ENCODE peak calls at places on chromosomes 12 and 14, in four cellular contexts. U is upper lobe of left lung, X is A549, W is tibial nerve. O is an unnamed sample.

GRCh38 chr12:117587646-117588287 is 226.3 kb upstream of the NOS1 start:
- DNase-seq in W (peak), U (peak), X (peak), O (peak)

GRCh38 chr12:74641262-74641661 is 103.6 kb downstream of the ATXN7L3B start:
- DNase-seq in X (no peak), U (no peak), W (no peak), O (no peak)

GRCh38 chr14:99132821-99133562 is 139.0 kb downstream of the BCL11B start:
- DNase-seq in W (peak), U (no peak), X (no peak), O (no peak)

GRCh38 chr12:62744551-62744950 is 190.4 kb downstream of the PPM1H start:
- DNase-seq in W (no peak), X (no peak), U (peak), O (no peak)

GRCh38 chr14:75851574-75851866 is 130.3 kb downstream of the TGFB3 start:
- DNase-seq in W (no peak), X (no peak), U (no peak), O (no peak)

GRCh38 chr12:6613776-6614512 is 6.8 kb upstream of the CHD4 start:
- DNase-seq in U (peak), W (peak), X (peak), O (peak)

GRCh38 chr14:45491914-45492313 is 238.9 kb upstream of the MIS18BP1 start:
- DNase-seq in U (no peak), W (no peak), X (no peak), O (no peak)

GRCh38 chr12:66708704-66709443 is 30.0 kb upstream of the GRIP1 start:
- DNase-seq in W (no peak), U (no peak), X (no peak), O (no peak)

GRCh38 chr12:89383235-89384049 is 31.1 kb upstream of the DUSP6 start:
- DNase-seq in U (no peak), X (no peak), W (peak), O (peak)

GRCh38 chr12:103657331-103657730 is 70.3 kb downstream of the STAB2 start:
- DNase-seq in U (no peak), X (no peak), W (no peak), O (no peak)

GRCh38 chr12:112907415-112908157 is 824 bp downstream of the OAS1 start:
- DNase-seq in U (peak), X (no peak), W (no peak), O (peak)

GRCh38 chr14:36217732-36218131 is 41.2 kb upstream of the PTCSC3 start:
- DNase-seq in U (peak), W (no peak), X (no peak), O (no peak)

GRCh38 chr12:88516811-88517210 is 63.5 kb downstream of the KITLG start:
- DNase-seq in U (no peak), X (no peak), W (no peak), O (no peak)

GRCh38 chr14:102540310-102541028 is 30.9 kb upstream of the ANKRD9 start:
- DNase-seq in X (no peak), U (no peak), W (no peak), O (no peak)

GRCh38 chr12:124459852-124460645 is 107.4 kb downstream of the NCOR2 start:
- DNase-seq in X (no peak), U (no peak), W (no peak), O (no peak)

GRCh38 chr14:53376064-53376463 is 222.9 kb upstream of the DDHD1 start:
- DNase-seq in W (no peak), X (no peak), U (no peak), O (no peak)

GRCh38 chr12:109247831-109248654 is 61.0 kb downstream of the FOXN4 start:
- DNase-seq in U (no peak), W (no peak), X (no peak), O (peak)

GRCh38 chr14:68336165-68336564 is 456.7 kb downstream of the ZFP36L1 start:
- DNase-seq in U (no peak), X (no peak), W (no peak), O (no peak)

GRCh38 chr12:6724409-6724797 is 557 bp downstream of the COPS7A start:
- DNase-seq in U (peak), X (no peak), W (no peak), O (peak)

GRCh38 chr12:6826734-6827436 is 1.3 kb upstream of the P3H3 start:
- DNase-seq in W (no peak), U (no peak), X (no peak), O (no peak)

GRCh38 chr12:88418856-88419497 is 161.3 kb downstream of the KITLG start:
- DNase-seq in U (no peak), X (no peak), W (no peak), O (no peak)

GRCh38 chr14:76564471-76565119 is 188.7 kb downstream of the ESRRB start:
- DNase-seq in W (no peak), U (no peak), X (peak), O (no peak)

GRCh38 chr12:124940393-124941169 is 26.1 kb upstream of the UBC start:
- DNase-seq in U (peak), W (peak), X (peak), O (peak)

GRCh38 chr12:87667378-87667777 is 361.8 kb downstream of the C12orf50 start:
- DNase-seq in W (no peak), X (no peak), U (no peak), O (no peak)

GRCh38 chr12:68175566-68176033 is 16.1 kb upstream of the IFNG start:
- DNase-seq in U (no peak), W (no peak), X (no peak), O (peak)

GRCh38 chr14:85190251-85190650 is 339.7 kb upstream of the FLRT2 start:
- DNase-seq in U (no peak), W (no peak), X (no peak), O (no peak)

GRCh38 chr14:105863296-105864108 is 337.1 kb downstream of the TMEM121 start:
- DNase-seq in W (no peak), U (peak), X (no peak), O (peak)

GRCh38 chr12:68406134-68406576 is 74.0 kb upstream of the MDM1 start:
- DNase-seq in W (peak), U (peak), X (peak), O (peak)

GRCh38 chr12:92034083-92034482 is 111.6 kb downstream of the BTG1 start:
- DNase-seq in W (no peak), X (no peak), U (peak), O (peak)

GRCh38 chr12:92036061-92036620 is 109.5 kb downstream of the BTG1 start:
- DNase-seq in W (no peak), U (no peak), X (no peak), O (no peak)

GRCh38 chr12:92032965-92033364 is 112.7 kb downstream of the BTG1 start:
- DNase-seq in W (no peak), X (no peak), U (no peak), O (no peak)

GRCh38 chr12:92035477-92035876 is 110.2 kb downstream of the BTG1 start:
- DNase-seq in X (no peak), W (no peak), U (no peak), O (no peak)

GRCh38 chr12:92034858-92035401 is 110.7 kb downstream of the BTG1 start:
- DNase-seq in W (peak), U (peak), X (peak), O (peak)
- TF ChIP-seq EP300 in W (no peak), U (peak), X (no peak), O (no peak)

GRCh38 chr12:110760204-110760609 is 17.5 kb upstream of the PPP1CC start:
- DNase-seq in X (no peak), W (no peak), U (no peak), O (no peak)

GRCh38 chr12:110765144-110765543 is 22.5 kb upstream of the PPP1CC start:
- DNase-seq in W (no peak), X (no peak), U (no peak), O (peak)

GRCh38 chr12:110763578-110763977 is 20.9 kb upstream of the PPP1CC start:
- DNase-seq in U (no peak), W (no peak), X (no peak), O (no peak)

GRCh38 chr12:110766311-110767154 is 23.8 kb upstream of the PPP1CC start:
- DNase-seq in U (peak), W (no peak), X (no peak), O (no peak)

GRCh38 chr12:110762891-110763290 is 20.2 kb upstream of the PPP1CC start:
- DNase-seq in W (no peak), U (no peak), X (no peak), O (no peak)
- TF ChIP-seq EP300 in W (no peak), U (no peak), X (no peak), O (no peak)

GRCh38 chr12:97182719-97183118 is 275.7 kb downstream of the NEDD1 start:
- DNase-seq in W (no peak), X (no peak), U (no peak), O (no peak)

GRCh38 chr12:97181571-97182265 is 274.7 kb downstream of the NEDD1 start:
- DNase-seq in W (no peak), U (no peak), X (no peak), O (no peak)

GRCh38 chr12:97173672-97174385 is 266.8 kb downstream of the NEDD1 start:
- DNase-seq in W (no peak), X (no peak), U (no peak), O (no peak)

GRCh38 chr12:97177482-97177881 is 270.4 kb downstream of the NEDD1 start:
- DNase-seq in X (no peak), U (no peak), W (no peak), O (no peak)
- TF ChIP-seq EP300 in X (no peak), U (no peak), W (no peak), O (no peak)

GRCh38 chr12:43758728-43759563 is at the start of the genes IRAK4 and PUS7L:
- DNase-seq in W (peak), U (peak), X (peak), O (peak)
- TF ChIP-seq EP300 in W (peak), U (no peak), X (no peak), O (no peak)

GRCh38 chr12:53049582-53050318 is at the start of gene TNS2:
- DNase-seq in W (peak), X (no peak), U (peak), O (peak)
- TF ChIP-seq EP300 in W (peak), X (no peak), U (peak), O (peak)

GRCh38 chr12:264269-264668 is 1.6 kb upstream of the SLC6A13 start:
- DNase-seq in U (no peak), W (no peak), X (no peak), O (no peak)
- TF ChIP-seq EP300 in U (no peak), W (no peak), X (no peak), O (no peak)

DNA sequence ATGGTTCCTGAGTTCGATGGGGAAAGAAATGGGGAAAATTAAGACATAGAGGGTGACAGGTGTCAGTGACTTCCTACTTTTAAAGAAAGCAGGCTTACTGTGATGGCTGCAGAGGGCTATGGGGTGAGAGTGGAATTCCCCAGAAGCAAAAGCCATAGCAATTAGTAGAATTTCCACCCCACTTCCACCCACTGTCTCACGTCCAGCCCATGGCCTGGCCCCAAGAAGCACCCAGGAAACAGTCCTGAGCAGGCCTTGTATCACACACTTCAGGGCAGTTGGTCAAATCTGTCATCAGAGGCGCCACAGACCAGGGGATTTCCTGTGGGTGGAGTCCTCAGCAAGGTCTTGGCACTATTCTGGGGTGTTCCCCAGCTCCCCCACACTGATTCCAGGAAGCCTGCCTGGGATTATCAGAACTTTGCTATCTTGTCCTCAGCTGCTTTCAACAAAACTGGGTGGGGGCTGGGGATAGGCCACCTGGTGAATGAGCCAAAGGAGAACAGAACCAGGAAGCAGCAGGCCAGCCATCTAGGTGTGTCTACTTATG is 120.1 kb upstream of the CCND2 start:
- DNase-seq in W (no peak), U (peak), X (no peak), O (peak)
- TF ChIP-seq EP300 in W (no peak), U (no peak), X (no peak), O (no peak)

GRCh38 chr14:96145116-96145864 is 59.3 kb upstream of the BDKRB2 start:
- DNase-seq in W (no peak), U (no peak), X (no peak), O (no peak)
- TF ChIP-seq EP300 in W (no peak), U (no peak), X (no peak), O (no peak)

O was measured in transverse colon.